ENCODE peak calls at places on chromosomes 2 and 18, in four cellular contexts. N, Q, R and Y are unnamed samples.

GRCh38 chr2:216717491-216717901 is 22.1 kb upstream of the IGFBP5 start:
- DNase-seq in N (peak; percentile 61), Q (no peak), R (no peak), Y (no peak)

GRCh38 chr2:171652411-171652775 is 34.9 kb upstream of the DYNC1I2 start:
- DNase-seq in N (peak; percentile 17), Q (no peak), R (no peak), Y (no peak)

GRCh38 chr2:134819334-134819733 is 19.1 kb upstream of the ACMSD start:
- DNase-seq in N (no peak), Q (no peak), R (no peak), Y (no peak)

GRCh38 chr2:95109260-95109659 is 12.3 kb downstream of the MRPS5 start:
- DNase-seq in N (no peak), Q (no peak), R (no peak), Y (no peak)

GRCh38 chr2:9998916-9999654 is 44.3 kb upstream of the KLF11 start:
- DNase-seq in N (no peak), Q (no peak), R (no peak), Y (no peak)

GRCh38 chr2:99340669-99341236 is 3.6 kb downstream of the EIF5B start:
- DNase-seq in N (no peak), Q (no peak), R (no peak), Y (no peak)

GRCh38 chr2:203936535-203936934 is at the start of gene ICOS:
- DNase-seq in N (no peak), Q (no peak), R (no peak), Y (no peak)

GRCh38 chr18:10131036-10131774 is 217.4 kb downstream of the VAPA start:
- DNase-seq in N (no peak), Q (no peak), R (no peak), Y (no peak)

GRCh38 chr2:208711598-208711997 is 305.0 kb downstream of the PTH2R start:
- DNase-seq in N (no peak), Q (no peak), R (no peak), Y (no peak)

GRCh38 chr2:7098816-7099215 is 181.6 kb downstream of the RNF144A start:
- DNase-seq in N (no peak), Q (no peak), R (no peak), Y (no peak)

GRCh38 chr2:212173771-212174510 is 364.7 kb downstream of the ERBB4 start:
- DNase-seq in N (no peak), Q (no peak), R (no peak), Y (no peak)

GRCh38 chr2:67954125-67954748 is 108.6 kb downstream of the C1D start:
- DNase-seq in N (no peak), Q (no peak), R (no peak), Y (no peak)

GRCh38 chr18:56060967-56061541 is 473.1 kb upstream of the TCF4 start:
- DNase-seq in N (no peak), Q (no peak), R (no peak), Y (no peak)

GRCh38 chr2:27086722-27087446 is at the start of gene KHK:
- DNase-seq in N (no peak), Q (peak; percentile 66), R (no peak), Y (peak; percentile 65)

GRCh38 chr18:48270929-48271328 is 138.3 kb downstream of the ZBTB7C start:
- DNase-seq in N (no peak), Q (no peak), R (no peak), Y (no peak)

GRCh38 chr2:111185496-111186022 is 64.8 kb downstream of the BCL2L11 start:
- DNase-seq in N (no peak), Q (no peak), R (no peak), Y (peak; percentile 87)

GRCh38 chr2:27442981-27443323 is 771 bp downstream of the KRTCAP3 start:
- DNase-seq in N (no peak), Q (no peak), R (no peak), Y (peak; percentile 76)

GRCh38 chr18:72207280-72207679 is 336.9 kb downstream of the CBLN2 start:
- DNase-seq in N (no peak), Q (no peak), R (no peak), Y (no peak)

GRCh38 chr18:72208920-72209676 is 335.0 kb downstream of the CBLN2 start:
- DNase-seq in N (no peak), Q (no peak), R (no peak), Y (peak; percentile 47)

GRCh38 chr18:72201032-72201431 is 343.1 kb downstream of the CBLN2 start:
- DNase-seq in N (no peak), Q (no peak), R (no peak), Y (no peak)

GRCh38 chr18:72206814-72207213 is 337.3 kb downstream of the CBLN2 start:
- DNase-seq in N (no peak), Q (no peak), R (no peak), Y (no peak)
- H3K9me3 ChIP-seq in N (no peaks in the 10 kb centered on the region), Q (no peaks in the 10 kb centered on the region), R (peaks cover 1% of the 10 kb centered on the region), Y (no peaks in the 10 kb centered on the region)

GRCh38 chr2:150482111-150482510 is 5.4 kb downstream of the RND3 start:
- DNase-seq in N (no peak), Q (no peak), R (no peak), Y (no peak)
- H3K36me3 ChIP-seq in N (peaks cover 79% of the 10 kb centered on the region), Q (no peaks in the 10 kb centered on the region), R (peaks cover 4% of the 10 kb centered on the region), Y (no peaks in the 10 kb centered on the region)

GRCh38 chr2:240422683-240423329 is 12.7 kb upstream of the GPC1 start:
- DNase-seq in N (no peak), Q (no peak), R (no peak), Y (no peak)
- H3K9me3 ChIP-seq in N (peaks cover 4% of the 10 kb centered on the region), Q (peaks cover 2% of the 10 kb centered on the region), R (peaks cover 3% of the 10 kb centered on the region), Y (no peaks in the 10 kb centered on the region)

DNA sequence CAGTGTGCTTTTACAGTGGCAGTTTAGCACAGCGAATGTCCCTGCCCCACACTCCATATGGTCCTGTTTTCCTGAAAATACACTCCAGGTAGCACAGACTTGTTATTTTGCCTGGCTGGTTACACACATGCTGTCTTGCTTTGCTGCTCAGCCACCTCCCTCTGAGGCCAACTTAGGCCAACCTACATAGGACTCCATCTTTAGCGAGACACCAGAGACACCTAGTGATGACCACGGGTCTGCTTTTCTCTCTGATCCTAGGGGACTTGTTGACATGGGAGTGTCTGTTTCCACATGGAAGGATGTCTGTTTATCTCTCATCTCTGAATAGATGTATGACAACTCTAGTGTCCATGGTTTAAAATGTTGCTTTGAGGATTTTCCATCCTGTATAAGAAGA is 43.3 kb downstream of the PLEKHB2 start:
- DNase-seq in N (no peak), Q (no peak), R (no peak), Y (no peak)
- H3K36me3 ChIP-seq in N (peaks cover 31% of the 10 kb centered on the region), Q (no peaks in the 10 kb centered on the region), R (peaks cover 7% of the 10 kb centered on the region), Y (peaks cover 27% of the 10 kb centered on the region)

DNA sequence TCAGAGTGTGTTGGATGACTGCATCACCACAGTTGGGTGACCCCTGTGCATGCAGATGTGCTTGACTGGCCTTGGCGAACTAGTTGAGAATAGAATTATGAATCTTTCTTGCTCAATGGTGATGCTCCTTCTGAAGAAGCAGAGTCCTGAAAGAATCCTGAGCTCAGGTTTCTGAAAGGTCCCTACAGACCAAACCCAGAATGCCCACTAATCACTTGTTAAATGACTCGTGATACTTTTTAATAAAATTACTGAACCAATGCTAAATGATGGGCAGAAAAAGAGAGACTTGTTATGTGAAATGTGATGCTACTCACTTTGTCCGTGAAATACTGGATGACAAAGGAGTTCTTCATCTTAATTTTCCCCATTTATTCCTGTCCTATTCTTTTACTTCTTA is 263.4 kb upstream of the LRRTM1 start:
- DNase-seq in N (no peak), Q (no peak), R (no peak), Y (no peak)
- H3K9me3 ChIP-seq in N (no peaks in the 10 kb centered on the region), Q (no peaks in the 10 kb centered on the region), R (no peaks in the 10 kb centered on the region), Y (no peaks in the 10 kb centered on the region)

GRCh38 chr18:45894818-45895217 is 69.3 kb downstream of the SIGLEC15 start:
- DNase-seq in N (no peak), Q (no peak), R (no peak), Y (no peak)

GRCh38 chr18:45891806-45892205 is 66.3 kb downstream of the SIGLEC15 start:
- DNase-seq in N (no peak), Q (no peak), R (no peak), Y (no peak)

GRCh38 chr18:45890606-45891005 is 65.1 kb downstream of the SIGLEC15 start:
- DNase-seq in N (no peak), Q (no peak), R (no peak), Y (no peak)

GRCh38 chr18:45887585-45887984 is 62.1 kb downstream of the SIGLEC15 start:
- DNase-seq in N (no peak), Q (no peak), R (no peak), Y (no peak)

GRCh38 chr18:45889419-45890059 is 64.1 kb downstream of the SIGLEC15 start:
- DNase-seq in N (no peak), Q (no peak), R (no peak), Y (no peak)
- H3K36me3 ChIP-seq in N (peaks cover 53% of the 10 kb centered on the region), Q (no peaks in the 10 kb centered on the region), R (no peaks in the 10 kb centered on the region), Y (no peaks in the 10 kb centered on the region)